ENCODE peak calls at places on chromosomes 7 and 10, in five cellular contexts. H, X, B, Z and C are unnamed samples.

GRCh38 chr10:89944138-89944537 is 242.7 kb downstream of the KIF20B start:
- DNase-seq in X (no peak), H (no peak), Z (peak), B (no peak), C (no peak)

GRCh38 chr10:104197364-104197763 is 34.8 kb downstream of the CFAP43 start:
- DNase-seq in H (no peak), Z (no peak), X (no peak), B (no peak), C (no peak)

GRCh38 chr10:97937928-97938327 is 88.3 kb downstream of the GOLGA7B start:
- DNase-seq in B (no peak), X (no peak), H (no peak), Z (no peak), C (no peak)

GRCh38 chr10:53209941-53210611 is 437.5 kb upstream of the MBL2 start:
- DNase-seq in H (peak), X (no peak), B (peak), Z (no peak), C (no peak)

GRCh38 chr7:92075455-92076158 is 58.7 kb downstream of the CYP51A1 start:
- DNase-seq in X (no peak), Z (no peak), B (no peak), H (no peak), C (no peak)

GRCh38 chr7:26356266-26356665 is 64.6 kb downstream of the SNX10 start:
- DNase-seq in H (no peak), Z (no peak), X (no peak), B (no peak), C (no peak)

GRCh38 chr7:143285806-143286521 is 1.2 kb downstream of the TMEM139 start:
- DNase-seq in Z (no peak), X (no peak), H (no peak), B (no peak), C (no peak)

GRCh38 chr7:132604090-132604489 is 27.8 kb upstream of the PLXNA4 start:
- DNase-seq in B (no peak), H (no peak), X (no peak), Z (no peak), C (no peak)

GRCh38 chr7:112581529-112581928 is 100.7 kb downstream of the LSMEM1 start:
- DNase-seq in X (no peak), H (no peak), B (no peak), Z (no peak), C (no peak)

GRCh38 chr10:131652416-131652815 is 248.4 kb upstream of the PPP2R2D start:
- DNase-seq in Z (no peak), B (no peak), X (no peak), H (no peak), C (no peak)

GRCh38 chr10:132899054-132899750 is 43.2 kb downstream of the CFAP46 start:
- DNase-seq in X (no peak), B (no peak), H (no peak), Z (no peak), C (no peak)

GRCh38 chr10:12308976-12309375 is 40.4 kb upstream of the CAMK1D start:
- DNase-seq in B (no peak), Z (no peak), X (no peak), H (no peak), C (no peak)

GRCh38 chr10:19889279-19889678 is 73.0 kb downstream of the PLXDC2 start:
- DNase-seq in B (peak), X (no peak), H (no peak), Z (no peak), C (no peak)

GRCh38 chr10:72014197-72014596 is 50.0 kb downstream of the CHST3 start:
- DNase-seq in X (no peak), Z (no peak), B (no peak), H (no peak), C (no peak)

GRCh38 chr7:19106308-19107141 is 10.9 kb downstream of the TWIST1 start:
- DNase-seq in B (peak), H (peak), X (peak), Z (no peak), C (peak)

GRCh38 chr7:55178292-55178862 is 159.6 kb downstream of the EGFR start:
- DNase-seq in Z (no peak), B (no peak), H (no peak), X (no peak), C (no peak)

GRCh38 chr7:28433604-28434254 is 21.4 kb downstream of the CREB5 start:
- DNase-seq in H (peak), B (peak), Z (no peak), X (peak), C (peak)

DNA sequence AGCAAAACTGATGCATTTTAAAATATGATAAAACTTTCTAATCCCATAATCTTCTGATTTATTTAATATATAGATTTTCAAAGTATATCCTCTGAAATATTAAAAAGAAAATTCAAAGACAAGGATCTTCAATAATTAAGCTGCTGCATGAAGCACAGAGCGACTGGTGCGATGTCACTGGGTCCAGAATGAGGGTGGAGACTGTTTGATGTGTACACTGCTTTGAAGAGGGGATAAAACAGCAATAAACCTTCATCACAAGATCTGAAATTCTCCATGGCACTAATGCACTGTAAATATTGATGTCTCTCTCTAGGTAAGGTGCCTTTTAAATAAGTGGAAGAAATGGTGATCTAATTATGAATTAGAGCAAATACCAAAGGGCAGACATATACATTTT is 337.9 kb downstream of the PARD3 start:
- DNase-seq in Z (no peak), H (no peak), B (no peak), X (no peak), C (no peak)
- H2BK12ac ChIP-seq in Z (no peak), H (no peak), B (no peak), X (no peak), C (no peak)

GRCh38 chr10:62127975-62128374 is 140.7 kb downstream of the RTKN2 start:
- DNase-seq in X (no peak), Z (no peak), H (no peak), B (no peak), C (no peak)

GRCh38 chr10:62130948-62131347 is 137.7 kb downstream of the RTKN2 start:
- DNase-seq in X (no peak), B (peak), Z (no peak), H (no peak), C (no peak)

GRCh38 chr10:62136931-62137330 is 131.7 kb downstream of the RTKN2 start:
- DNase-seq in H (no peak), B (peak), X (no peak), Z (no peak), C (no peak)

GRCh38 chr10:62131724-62132123 is 136.9 kb downstream of the RTKN2 start:
- DNase-seq in B (no peak), X (no peak), Z (no peak), H (no peak), C (no peak)

GRCh38 chr10:62133618-62134017 is 135.0 kb downstream of the RTKN2 start:
- DNase-seq in H (no peak), X (no peak), B (no peak), Z (no peak), C (no peak)
- H3K14ac ChIP-seq in H (no peak), X (no peak), B (no peak), Z (no peak), C (no peak)

GRCh38 chr10:84739641-84740040 is 411.3 kb downstream of the CCSER2 start:
- DNase-seq in H (no peak), B (no peak), X (no peak), Z (no peak), C (no peak)
- H2BK12ac ChIP-seq in H (no peak), B (no peak), X (no peak), Z (no peak), C (no peak)

DNA sequence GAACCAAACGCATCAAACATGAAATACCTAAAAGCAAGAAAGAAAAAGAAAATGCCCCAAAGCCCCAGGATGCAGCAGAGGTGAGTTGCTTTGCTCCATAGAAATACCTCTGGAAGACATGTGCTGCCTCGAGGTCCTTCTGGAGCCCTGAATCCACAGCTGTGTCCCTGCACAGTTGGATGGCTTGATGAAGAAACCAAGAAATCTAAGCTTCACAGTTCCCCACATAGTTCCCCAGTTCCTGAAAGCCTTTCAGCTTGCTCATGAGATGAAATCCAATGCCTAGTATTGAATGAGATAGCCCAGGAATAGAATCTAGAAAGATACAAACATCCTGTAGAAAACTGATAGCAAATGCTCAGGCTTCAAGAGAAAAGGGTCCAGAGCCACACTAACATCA is 182.8 kb downstream of the RTKN2 start:
- DNase-seq in X (no peak), H (no peak), B (no peak), Z (no peak), C (no peak)
- H3K14ac ChIP-seq in X (no peak), H (no peak), B (no peak), Z (no peak), C (no peak)

DNA sequence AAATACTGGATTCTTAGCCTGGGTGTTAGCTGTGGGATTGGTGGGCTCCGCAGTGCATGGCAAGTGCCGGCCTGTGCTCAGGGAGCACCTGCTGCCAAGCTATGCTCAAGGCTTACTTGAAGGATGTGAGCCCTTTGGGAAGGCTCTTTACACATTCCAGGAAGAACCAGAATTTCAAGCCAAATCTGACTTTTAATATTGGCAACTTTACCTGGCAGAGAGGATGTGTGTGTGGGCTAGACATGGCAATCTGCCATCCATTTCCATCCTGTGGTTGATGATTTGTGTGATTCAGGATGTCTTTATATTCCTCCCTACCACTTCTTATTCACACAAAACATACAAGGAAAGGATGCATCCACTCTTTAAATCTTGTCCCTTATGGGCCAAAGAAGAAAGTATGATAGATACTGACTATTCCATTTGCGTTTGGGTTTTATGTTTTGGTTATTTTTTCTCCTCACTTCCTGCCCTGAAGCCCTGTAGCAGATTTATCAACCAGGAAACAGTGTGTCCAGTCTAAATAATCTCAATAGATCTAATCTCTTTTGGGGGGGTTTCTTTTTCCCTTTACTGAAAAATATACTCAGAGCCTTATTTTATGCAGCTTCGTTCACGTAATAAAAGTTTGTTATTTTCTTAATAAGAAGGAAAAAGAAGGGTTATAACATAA is 247.1 kb downstream of the COBL start:
- DNase-seq in H (no peak), Z (no peak), X (no peak), B (no peak), C (no peak)
- H2BK12ac ChIP-seq in H (no peak), Z (no peak), X (no peak), B (no peak), C (no peak)

DNA sequence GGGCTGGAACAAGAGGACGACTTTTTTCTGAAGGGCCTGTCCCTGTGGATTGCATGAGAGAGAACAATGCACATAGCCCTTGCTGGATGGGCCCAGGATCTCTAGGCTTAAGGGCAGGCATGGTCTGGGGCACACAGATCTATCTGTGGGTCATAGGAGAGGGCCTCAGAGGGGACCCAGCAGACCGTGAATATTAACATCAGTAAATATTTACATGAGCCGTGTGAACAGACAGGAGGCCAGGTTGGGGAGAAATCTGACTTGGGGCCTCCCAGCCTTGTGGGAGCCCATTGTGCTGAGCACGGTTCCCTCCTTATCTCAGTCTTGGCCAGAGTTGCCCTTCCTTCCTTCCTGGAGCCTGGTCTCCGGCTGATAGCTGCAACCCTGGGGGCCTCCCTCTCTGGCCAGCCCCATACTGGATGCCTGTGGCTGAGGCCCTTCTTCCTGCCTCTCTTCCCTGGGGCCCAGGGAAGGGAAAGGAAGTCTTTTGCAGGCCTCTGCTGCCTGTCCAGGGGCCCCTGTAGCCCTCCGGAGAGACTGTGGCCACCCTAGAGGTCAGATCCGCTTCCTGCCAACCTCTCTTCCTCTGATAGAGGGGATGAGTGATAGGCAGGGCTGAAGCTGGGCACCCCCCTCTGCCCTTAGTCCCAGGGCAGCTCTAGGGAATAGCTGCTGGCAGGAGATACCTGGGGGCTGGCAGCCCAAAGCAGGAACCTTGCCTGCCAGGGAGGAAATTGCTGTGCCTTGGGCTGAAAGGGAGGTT is 44.5 kb upstream of the TRIM8 start:
- DNase-seq in Z (no peak), X (no peak), H (no peak), B (peak), C (no peak)
- H3K14ac ChIP-seq in Z (peak), X (no peak), H (no peak), B (no peak), C (no peak)

GRCh38 chr7:2863461-2864066 is 19.5 kb upstream of the GNA12 start:
- DNase-seq in B (peak), H (peak), X (no peak), Z (peak), C (no peak)
- H2BK12ac ChIP-seq in B (peak), H (no peak), X (no peak), Z (peak), C (peak)

DNA sequence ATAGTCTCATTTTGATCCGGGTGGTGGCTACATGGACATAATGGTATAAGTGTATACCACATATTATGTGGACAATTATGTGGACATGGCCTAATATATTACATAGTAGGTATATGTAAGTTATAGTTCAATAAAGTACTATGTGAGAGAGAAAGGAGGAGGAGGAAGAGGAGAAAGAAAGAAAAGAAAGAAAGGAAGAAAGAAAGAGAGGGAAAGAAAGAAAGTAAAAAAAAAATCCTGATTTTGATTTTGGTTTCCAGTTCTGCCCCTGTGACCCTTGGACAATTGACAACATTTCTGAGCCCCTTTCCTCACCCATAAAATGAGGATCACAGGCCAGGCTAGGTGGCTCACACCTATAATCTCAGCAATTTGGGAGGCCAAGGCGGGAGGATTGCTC is 42.2 kb upstream of the VCL start:
- DNase-seq in B (no peak), H (no peak), Z (no peak), X (no peak), C (no peak)
- H3K14ac ChIP-seq in B (no peak), H (no peak), Z (no peak), X (no peak), C (no peak)